ENCODE peak calls at places on chromosomes 2 and 18, in seven cellular contexts. One of them, this sample, is unnamed.

GRCh38 chr18:45962461-45962860 is 4.7 kb downstream of the EPG5 start:
- DNase-seq in stimulated activated CD8-positive, alpha-beta memory T cell treated with anti-CD3 and anti-CD28 coated beads, Interleukin-7, amount 100 ng/mL, for 24 hours: no peak
- DNase-seq in NCI-H1417 treated with DMSO at 0.1 percent for 48 hours: no peak
- DNase-seq in stimulated activated effector memory CD8-positive, alpha-beta T cell treated with anti-CD3 and anti-CD28 coated beads, Interleukin-12 subunit alpha, Interleukin-12 subunit beta, amount 100 ng/mL, for 72 hours: no peak
- DNase-seq in heart right ventricle: no peak
- DNase-seq in CD8-positive, alpha-beta T cell: peak
- DNase-seq in WTC11: no peak
- DNase-seq in this sample: no peak

GRCh38 chr18:59610546-59611140 is 86.6 kb downstream of the CCBE1 start:
- DNase-seq in NCI-H1417 treated with DMSO at 0.1 percent for 48 hours: no peak
- DNase-seq in heart right ventricle: no peak
- DNase-seq in stimulated activated effector memory CD8-positive, alpha-beta T cell treated with anti-CD3 and anti-CD28 coated beads, Interleukin-12 subunit alpha, Interleukin-12 subunit beta, amount 100 ng/mL, for 72 hours: no peak
- DNase-seq in stimulated activated CD8-positive, alpha-beta memory T cell treated with anti-CD3 and anti-CD28 coated beads, Interleukin-7, amount 100 ng/mL, for 24 hours: no peak
- DNase-seq in WTC11: no peak
- DNase-seq in CD8-positive, alpha-beta T cell: no peak
- DNase-seq in this sample: no peak

GRCh38 chr18:35117951-35118411 is 76.8 kb downstream of the MAPRE2 start:
- DNase-seq in CD8-positive, alpha-beta T cell: no peak
- DNase-seq in stimulated activated effector memory CD8-positive, alpha-beta T cell treated with anti-CD3 and anti-CD28 coated beads, Interleukin-12 subunit alpha, Interleukin-12 subunit beta, amount 100 ng/mL, for 72 hours: no peak
- DNase-seq in WTC11: no peak
- DNase-seq in heart right ventricle: peak
- DNase-seq in NCI-H1417 treated with DMSO at 0.1 percent for 48 hours: no peak
- DNase-seq in stimulated activated CD8-positive, alpha-beta memory T cell treated with anti-CD3 and anti-CD28 coated beads, Interleukin-7, amount 100 ng/mL, for 24 hours: no peak
- DNase-seq in this sample: no peak

GRCh38 chr2:67954125-67954748 is 108.6 kb downstream of the C1D start:
- DNase-seq in stimulated activated CD8-positive, alpha-beta memory T cell treated with anti-CD3 and anti-CD28 coated beads, Interleukin-7, amount 100 ng/mL, for 24 hours: no peak
- DNase-seq in NCI-H1417 treated with DMSO at 0.1 percent for 48 hours: peak
- DNase-seq in stimulated activated effector memory CD8-positive, alpha-beta T cell treated with anti-CD3 and anti-CD28 coated beads, Interleukin-12 subunit alpha, Interleukin-12 subunit beta, amount 100 ng/mL, for 72 hours: no peak
- DNase-seq in WTC11: no peak
- DNase-seq in heart right ventricle: no peak
- DNase-seq in CD8-positive, alpha-beta T cell: no peak
- DNase-seq in this sample: peak

GRCh38 chr2:240600451-240600961 is 14.0 kb downstream of the CAPN10 start:
- DNase-seq in heart right ventricle: no peak
- DNase-seq in CD8-positive, alpha-beta T cell: no peak
- DNase-seq in NCI-H1417 treated with DMSO at 0.1 percent for 48 hours: no peak
- DNase-seq in stimulated activated CD8-positive, alpha-beta memory T cell treated with anti-CD3 and anti-CD28 coated beads, Interleukin-7, amount 100 ng/mL, for 24 hours: no peak
- DNase-seq in WTC11: no peak
- DNase-seq in stimulated activated effector memory CD8-positive, alpha-beta T cell treated with anti-CD3 and anti-CD28 coated beads, Interleukin-12 subunit alpha, Interleukin-12 subunit beta, amount 100 ng/mL, for 72 hours: no peak
- DNase-seq in this sample: no peak

GRCh38 chr18:76524900-76525698 is 30.1 kb upstream of the ZNF516 start:
- DNase-seq in stimulated activated effector memory CD8-positive, alpha-beta T cell treated with anti-CD3 and anti-CD28 coated beads, Interleukin-12 subunit alpha, Interleukin-12 subunit beta, amount 100 ng/mL, for 72 hours: no peak
- DNase-seq in WTC11: no peak
- DNase-seq in stimulated activated CD8-positive, alpha-beta memory T cell treated with anti-CD3 and anti-CD28 coated beads, Interleukin-7, amount 100 ng/mL, for 24 hours: no peak
- DNase-seq in NCI-H1417 treated with DMSO at 0.1 percent for 48 hours: peak
- DNase-seq in CD8-positive, alpha-beta T cell: no peak
- DNase-seq in heart right ventricle: peak
- DNase-seq in this sample: peak

GRCh38 chr2:205682239-205683021 is at the start of gene NRP2:
- DNase-seq in stimulated activated CD8-positive, alpha-beta memory T cell treated with anti-CD3 and anti-CD28 coated beads, Interleukin-7, amount 100 ng/mL, for 24 hours: no peak
- DNase-seq in heart right ventricle: peak
- DNase-seq in WTC11: peak
- DNase-seq in stimulated activated effector memory CD8-positive, alpha-beta T cell treated with anti-CD3 and anti-CD28 coated beads, Interleukin-12 subunit alpha, Interleukin-12 subunit beta, amount 100 ng/mL, for 72 hours: no peak
- DNase-seq in NCI-H1417 treated with DMSO at 0.1 percent for 48 hours: no peak
- DNase-seq in CD8-positive, alpha-beta T cell: peak
- DNase-seq in this sample: no peak

GRCh38 chr2:236988690-236989639 is 96.7 kb upstream of the COPS8 start:
- DNase-seq in heart right ventricle: peak
- DNase-seq in stimulated activated CD8-positive, alpha-beta memory T cell treated with anti-CD3 and anti-CD28 coated beads, Interleukin-7, amount 100 ng/mL, for 24 hours: no peak
- DNase-seq in CD8-positive, alpha-beta T cell: no peak
- DNase-seq in stimulated activated effector memory CD8-positive, alpha-beta T cell treated with anti-CD3 and anti-CD28 coated beads, Interleukin-12 subunit alpha, Interleukin-12 subunit beta, amount 100 ng/mL, for 72 hours: no peak
- DNase-seq in WTC11: no peak
- DNase-seq in NCI-H1417 treated with DMSO at 0.1 percent for 48 hours: no peak
- DNase-seq in this sample: no peak

GRCh38 chr2:74008761-74009395 is 24.2 kb downstream of the TET3 start:
- DNase-seq in stimulated activated CD8-positive, alpha-beta memory T cell treated with anti-CD3 and anti-CD28 coated beads, Interleukin-7, amount 100 ng/mL, for 24 hours: no peak
- DNase-seq in WTC11: no peak
- DNase-seq in NCI-H1417 treated with DMSO at 0.1 percent for 48 hours: no peak
- DNase-seq in heart right ventricle: no peak
- DNase-seq in stimulated activated effector memory CD8-positive, alpha-beta T cell treated with anti-CD3 and anti-CD28 coated beads, Interleukin-12 subunit alpha, Interleukin-12 subunit beta, amount 100 ng/mL, for 72 hours: no peak
- DNase-seq in CD8-positive, alpha-beta T cell: no peak
- DNase-seq in this sample: no peak

GRCh38 chr2:128623776-128624424 is 305.2 kb upstream of the HS6ST1 start:
- DNase-seq in stimulated activated effector memory CD8-positive, alpha-beta T cell treated with anti-CD3 and anti-CD28 coated beads, Interleukin-12 subunit alpha, Interleukin-12 subunit beta, amount 100 ng/mL, for 72 hours: no peak
- DNase-seq in stimulated activated CD8-positive, alpha-beta memory T cell treated with anti-CD3 and anti-CD28 coated beads, Interleukin-7, amount 100 ng/mL, for 24 hours: no peak
- DNase-seq in heart right ventricle: no peak
- DNase-seq in CD8-positive, alpha-beta T cell: no peak
- DNase-seq in WTC11: no peak
- DNase-seq in NCI-H1417 treated with DMSO at 0.1 percent for 48 hours: no peak
- DNase-seq in this sample: no peak

GRCh38 chr2:233152541-233152940 is 92.4 kb downstream of the INPP5D start:
- DNase-seq in heart right ventricle: peak
- DNase-seq in NCI-H1417 treated with DMSO at 0.1 percent for 48 hours: no peak
- DNase-seq in CD8-positive, alpha-beta T cell: no peak
- DNase-seq in stimulated activated effector memory CD8-positive, alpha-beta T cell treated with anti-CD3 and anti-CD28 coated beads, Interleukin-12 subunit alpha, Interleukin-12 subunit beta, amount 100 ng/mL, for 72 hours: no peak
- DNase-seq in stimulated activated CD8-positive, alpha-beta memory T cell treated with anti-CD3 and anti-CD28 coated beads, Interleukin-7, amount 100 ng/mL, for 24 hours: no peak
- DNase-seq in WTC11: no peak
- DNase-seq in this sample: no peak

GRCh38 chr18:6885992-6886823 is 156.7 kb downstream of the ARHGAP28 start:
- DNase-seq in CD8-positive, alpha-beta T cell: no peak
- DNase-seq in NCI-H1417 treated with DMSO at 0.1 percent for 48 hours: no peak
- DNase-seq in heart right ventricle: peak
- DNase-seq in WTC11: peak
- DNase-seq in stimulated activated CD8-positive, alpha-beta memory T cell treated with anti-CD3 and anti-CD28 coated beads, Interleukin-7, amount 100 ng/mL, for 24 hours: no peak
- DNase-seq in stimulated activated effector memory CD8-positive, alpha-beta T cell treated with anti-CD3 and anti-CD28 coated beads, Interleukin-12 subunit alpha, Interleukin-12 subunit beta, amount 100 ng/mL, for 72 hours: no peak
- DNase-seq in this sample: no peak

GRCh38 chr18:61854578-61854977 is 38.2 kb downstream of the RNF152 start:
- DNase-seq in heart right ventricle: no peak
- DNase-seq in stimulated activated effector memory CD8-positive, alpha-beta T cell treated with anti-CD3 and anti-CD28 coated beads, Interleukin-12 subunit alpha, Interleukin-12 subunit beta, amount 100 ng/mL, for 72 hours: no peak
- DNase-seq in NCI-H1417 treated with DMSO at 0.1 percent for 48 hours: no peak
- DNase-seq in stimulated activated CD8-positive, alpha-beta memory T cell treated with anti-CD3 and anti-CD28 coated beads, Interleukin-7, amount 100 ng/mL, for 24 hours: no peak
- DNase-seq in WTC11: no peak
- DNase-seq in CD8-positive, alpha-beta T cell: no peak
- DNase-seq in this sample: no peak

GRCh38 chr2:184444217-184444616 is 154.1 kb upstream of the ZNF804A start:
- DNase-seq in WTC11: no peak
- DNase-seq in heart right ventricle: no peak
- DNase-seq in stimulated activated effector memory CD8-positive, alpha-beta T cell treated with anti-CD3 and anti-CD28 coated beads, Interleukin-12 subunit alpha, Interleukin-12 subunit beta, amount 100 ng/mL, for 72 hours: no peak
- DNase-seq in NCI-H1417 treated with DMSO at 0.1 percent for 48 hours: peak
- DNase-seq in CD8-positive, alpha-beta T cell: no peak
- DNase-seq in stimulated activated CD8-positive, alpha-beta memory T cell treated with anti-CD3 and anti-CD28 coated beads, Interleukin-7, amount 100 ng/mL, for 24 hours: no peak
- DNase-seq in this sample: no peak

GRCh38 chr2:135055182-135055786 is 3.2 kb downstream of the RAB3GAP1 start:
- DNase-seq in heart right ventricle: no peak
- DNase-seq in WTC11: no peak
- DNase-seq in stimulated activated effector memory CD8-positive, alpha-beta T cell treated with anti-CD3 and anti-CD28 coated beads, Interleukin-12 subunit alpha, Interleukin-12 subunit beta, amount 100 ng/mL, for 72 hours: no peak
- DNase-seq in stimulated activated CD8-positive, alpha-beta memory T cell treated with anti-CD3 and anti-CD28 coated beads, Interleukin-7, amount 100 ng/mL, for 24 hours: no peak
- DNase-seq in NCI-H1417 treated with DMSO at 0.1 percent for 48 hours: no peak
- DNase-seq in CD8-positive, alpha-beta T cell: no peak
- DNase-seq in this sample: no peak

GRCh38 chr2:111522231-111522768 is 361.7 kb downstream of the ANAPC1 start:
- DNase-seq in CD8-positive, alpha-beta T cell: no peak
- DNase-seq in WTC11: no peak
- DNase-seq in heart right ventricle: no peak
- DNase-seq in NCI-H1417 treated with DMSO at 0.1 percent for 48 hours: no peak
- DNase-seq in stimulated activated effector memory CD8-positive, alpha-beta T cell treated with anti-CD3 and anti-CD28 coated beads, Interleukin-12 subunit alpha, Interleukin-12 subunit beta, amount 100 ng/mL, for 72 hours: no peak
- DNase-seq in stimulated activated CD8-positive, alpha-beta memory T cell treated with anti-CD3 and anti-CD28 coated beads, Interleukin-7, amount 100 ng/mL, for 24 hours: no peak
- DNase-seq in this sample: no peak

GRCh38 chr2:171434671-171434980 is 600 bp downstream of the DCAF17 start:
- DNase-seq in heart right ventricle: peak
- DNase-seq in WTC11: peak
- DNase-seq in stimulated activated effector memory CD8-positive, alpha-beta T cell treated with anti-CD3 and anti-CD28 coated beads, Interleukin-12 subunit alpha, Interleukin-12 subunit beta, amount 100 ng/mL, for 72 hours: no peak
- DNase-seq in NCI-H1417 treated with DMSO at 0.1 percent for 48 hours: no peak
- DNase-seq in CD8-positive, alpha-beta T cell: no peak
- DNase-seq in stimulated activated CD8-positive, alpha-beta memory T cell treated with anti-CD3 and anti-CD28 coated beads, Interleukin-7, amount 100 ng/mL, for 24 hours: no peak
- DNase-seq in this sample: no peak

GRCh38 chr18:69400253-69400975 is at the start of gene DOK6:
- DNase-seq in NCI-H1417 treated with DMSO at 0.1 percent for 48 hours: peak
- DNase-seq in stimulated activated effector memory CD8-positive, alpha-beta T cell treated with anti-CD3 and anti-CD28 coated beads, Interleukin-12 subunit alpha, Interleukin-12 subunit beta, amount 100 ng/mL, for 72 hours: no peak
- DNase-seq in WTC11: peak
- DNase-seq in stimulated activated CD8-positive, alpha-beta memory T cell treated with anti-CD3 and anti-CD28 coated beads, Interleukin-7, amount 100 ng/mL, for 24 hours: no peak
- DNase-seq in heart right ventricle: peak
- DNase-seq in CD8-positive, alpha-beta T cell: no peak
- DNase-seq in this sample: peak

GRCh38 chr2:135004005-135004746 is 43.1 kb downstream of the MAP3K19 start:
- DNase-seq in heart right ventricle: peak
- DNase-seq in stimulated activated CD8-positive, alpha-beta memory T cell treated with anti-CD3 and anti-CD28 coated beads, Interleukin-7, amount 100 ng/mL, for 24 hours: peak
- DNase-seq in CD8-positive, alpha-beta T cell: peak
- DNase-seq in stimulated activated effector memory CD8-positive, alpha-beta T cell treated with anti-CD3 and anti-CD28 coated beads, Interleukin-12 subunit alpha, Interleukin-12 subunit beta, amount 100 ng/mL, for 72 hours: peak
- DNase-seq in WTC11: peak
- DNase-seq in NCI-H1417 treated with DMSO at 0.1 percent for 48 hours: no peak
- DNase-seq in this sample: no peak

GRCh38 chr2:112055833-112056625 is 960 bp downstream of the TMEM87B start:
- DNase-seq in WTC11: peak
- DNase-seq in heart right ventricle: peak
- DNase-seq in CD8-positive, alpha-beta T cell: peak
- DNase-seq in stimulated activated effector memory CD8-positive, alpha-beta T cell treated with anti-CD3 and anti-CD28 coated beads, Interleukin-12 subunit alpha, Interleukin-12 subunit beta, amount 100 ng/mL, for 72 hours: no peak
- DNase-seq in stimulated activated CD8-positive, alpha-beta memory T cell treated with anti-CD3 and anti-CD28 coated beads, Interleukin-7, amount 100 ng/mL, for 24 hours: no peak
- DNase-seq in NCI-H1417 treated with DMSO at 0.1 percent for 48 hours: no peak
- DNase-seq in this sample: no peak

GRCh38 chr2:144274131-144274530 is 245.8 kb downstream of the ZEB2 start:
- DNase-seq in WTC11: no peak
- DNase-seq in CD8-positive, alpha-beta T cell: no peak
- DNase-seq in stimulated activated CD8-positive, alpha-beta memory T cell treated with anti-CD3 and anti-CD28 coated beads, Interleukin-7, amount 100 ng/mL, for 24 hours: no peak
- DNase-seq in stimulated activated effector memory CD8-positive, alpha-beta T cell treated with anti-CD3 and anti-CD28 coated beads, Interleukin-12 subunit alpha, Interleukin-12 subunit beta, amount 100 ng/mL, for 72 hours: no peak
- DNase-seq in heart right ventricle: no peak
- DNase-seq in NCI-H1417 treated with DMSO at 0.1 percent for 48 hours: no peak
- DNase-seq in this sample: no peak

This sample was measured in NCI-H1436 treated with DMSO at 0.1 percent for 48 hours.